ENCODE peak calls at places on chromosomes 11 and 22, in seven cellular contexts. T, X, N, B, E, J and W are unnamed samples.
A peak's percentile ranks its signal among the peaks of the same experiment; 100 is the strongest.

GRCh38 chr11:78796956-78797355 is 222.3 kb upstream of the NARS2 start:
- DNase-seq in T (no peak), E (no peak), N (peak; percentile 96), B (peak; percentile 96), X (no peak), J (no peak), W (no peak)

GRCh38 chr22:49534386-49534785 is 293.3 kb downstream of the BRD1 start:
- DNase-seq in X (no peak), B (no peak), E (no peak), N (no peak), T (no peak), J (no peak), W (no peak)

GRCh38 chr11:83818349-83818748 is 532.2 kb upstream of the CCDC90B start:
- DNase-seq in J (no peak), X (no peak), T (no peak), E (no peak), N (peak; percentile 52), B (peak; percentile 12), W (no peak)

GRCh38 chr22:36865346-36865745 is 4.5 kb downstream of the NCF4 start:
- DNase-seq in T (no peak), E (no peak), B (no peak), J (peak; percentile 64), X (no peak), N (peak; percentile 30), W (no peak)

GRCh38 chr11:2581931-2582435 is 117.8 kb downstream of the KCNQ1OT1 start:
- DNase-seq in T (no peak), X (no peak), E (peak; percentile 9), B (no peak), N (no peak), J (peak; percentile 33), W (no peak)

GRCh38 chr22:35154937-35155387 is 89.0 kb downstream of the ISX start:
- DNase-seq in E (no peak), B (peak; percentile 38), X (peak; percentile 57), N (peak; percentile 66), J (peak; percentile 79), T (no peak), W (peak; percentile 38)

GRCh38 chr22:41178425-41178975 is 26.6 kb upstream of the L3MBTL2 start:
- DNase-seq in E (no peak), J (no peak), B (no peak), N (no peak), X (no peak), T (no peak), W (no peak)

GRCh38 chr11:3220101-3220500 is 1.5 kb upstream of the MRGPRG start:
- DNase-seq in X (no peak), B (no peak), E (no peak), N (no peak), T (no peak), J (peak; percentile 47), W (no peak)

GRCh38 chr22:29266564-29267461 is 968 bp downstream of the RHBDD3 start:
- DNase-seq in N (peak; percentile 39), E (peak; percentile 15), T (no peak), J (peak; percentile 63), X (no peak), B (peak; percentile 9), W (no peak)

GRCh38 chr11:6531267-6531752 is 34.2 kb downstream of the DNHD1 start:
- DNase-seq in B (peak; percentile 47), X (peak; percentile 45), E (no peak), J (peak; percentile 67), N (peak; percentile 71), T (peak; percentile 29), W (no peak)

GRCh38 chr11:46112961-46113617 is 8.2 kb downstream of the PHF21A start:
- DNase-seq in E (no peak), B (peak; percentile 59), N (peak; percentile 76), J (peak; percentile 31), T (peak; percentile 62), X (peak; percentile 67), W (peak; percentile 79)

GRCh38 chr22:24954856-24955255 is 2.3 kb downstream of the KIAA1671 start:
- DNase-seq in E (no peak), T (no peak), B (no peak), J (no peak), X (no peak), N (no peak), W (no peak)

GRCh38 chr22:24952837-24953293 is 349 bp downstream of the KIAA1671 start:
- DNase-seq in X (peak; percentile 31), T (no peak), N (peak; percentile 61), E (no peak), J (peak; percentile 90), B (peak; percentile 64), W (no peak)

GRCh38 chr22:24953294-24954113 is 988 bp downstream of the KIAA1671 start:
- DNase-seq in E (no peak), X (no peak), B (no peak), T (no peak), N (no peak), J (peak; percentile 82), W (no peak)

GRCh38 chr22:24951942-24952836 is at the start of gene KIAA1671:
- DNase-seq in N (peak; percentile 67), J (peak; percentile 99), B (peak; percentile 51), T (peak; percentile 51), X (peak; percentile 53), E (peak; percentile 41), W (peak; percentile 78)

GRCh38 chr22:24954114-24954463 is 1.6 kb downstream of the KIAA1671 start:
- DNase-seq in J (no peak), E (no peak), B (no peak), T (no peak), N (no peak), X (no peak), W (no peak)
- H3K4me3 ChIP-seq in J (peak overlapping the region; percentile 74), E (no peak overlapping the region), B (peak overlapping the region; percentile 66), T (no peak overlapping the region), N (no peak overlapping the region), X (peak overlapping the region; percentile 86), W (no peak overlapping the region)

DNA sequence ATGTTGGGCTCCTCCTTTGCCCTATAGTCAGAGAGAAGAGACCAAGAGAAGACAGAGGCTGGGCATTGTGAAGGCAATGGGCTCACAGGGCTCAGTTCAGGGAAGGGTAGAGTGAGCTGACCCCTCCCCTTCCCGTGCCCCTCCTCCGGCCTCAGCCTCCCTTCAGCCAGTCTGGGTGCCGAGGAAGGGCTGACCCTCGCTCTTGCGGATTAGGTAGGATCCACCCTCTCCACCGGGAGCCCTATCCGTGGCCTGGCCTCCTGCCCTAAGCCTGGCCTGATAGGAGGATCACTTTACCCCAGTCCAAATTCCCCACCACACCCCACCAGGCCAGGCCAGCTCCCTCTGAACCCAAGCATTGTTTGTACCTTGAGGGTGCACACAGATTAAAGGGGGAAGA is 1.8 kb upstream of the PPP1R14B start:
- DNase-seq in X (no peak), N (no peak), T (no peak), E (no peak), J (peak; percentile 81), B (no peak), W (no peak)
- H3K4me3 ChIP-seq in X (no peak overlapping the region), N (no peak overlapping the region), T (no peak overlapping the region), E (no peak overlapping the region), J (no peak overlapping the region), B (no peak overlapping the region), W (no peak overlapping the region)

GRCh38 chr11:129815596-129816461 is at the start of gene TMEM45B:
- DNase-seq in T (no peak), E (no peak), X (no peak), J (peak; percentile 80), N (no peak), B (no peak), W (peak; percentile 16)
- H3K4me3 ChIP-seq in T (no peak within 1 kb of the TSS), E (peak within 1 kb of the TSS; percentile 22), X (no peak within 1 kb of the TSS), J (peak within 1 kb of the TSS; percentile 40), N (no peak within 1 kb of the TSS), B (no peak within 1 kb of the TSS), W (no peak within 1 kb of the TSS)

DNA sequence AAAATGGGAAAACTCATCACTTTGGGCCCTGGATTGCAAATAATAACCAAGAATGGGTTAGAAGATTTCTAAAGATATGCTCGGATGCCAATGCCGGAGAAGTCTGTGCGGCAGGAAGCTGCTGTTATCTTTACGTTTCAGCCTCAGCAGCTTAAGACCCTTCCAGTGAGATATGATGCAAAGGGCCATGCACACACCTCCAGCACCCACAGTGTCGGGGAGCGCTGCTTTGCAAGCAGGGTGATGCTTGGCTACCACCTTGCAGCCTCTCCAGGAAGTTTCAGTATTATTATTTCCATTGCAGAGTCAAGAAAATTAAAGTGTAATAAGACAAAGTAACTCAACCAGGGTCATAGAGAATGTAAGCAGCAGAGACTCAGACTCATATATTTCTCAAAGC is 37.3 kb downstream of the LARGE1 start:
- DNase-seq in N (no peak), E (no peak), X (no peak), T (no peak), B (no peak), J (no peak), W (no peak)
- H3K4me3 ChIP-seq in N (no peak overlapping the region), E (no peak overlapping the region), X (no peak overlapping the region), T (no peak overlapping the region), B (no peak overlapping the region), J (no peak overlapping the region), W (no peak overlapping the region)